ENCODE peak calls at places on chromosomes 1 and 21, in ten cellular contexts. One of them, this sample, is unnamed.

GRCh38 chr1:228265167-228265566 is 57.3 kb downstream of the OBSCN start:
- DNase-seq in GM12878: no peak
- DNase-seq in sigmoid colon: no peak
- DNase-seq in Panc1: no peak
- DNase-seq in breast epithelium: no peak
- DNase-seq in spleen: no peak
- DNase-seq in HCT116: no peak
- DNase-seq in SK-N-SH: peak; percentile 39
- DNase-seq in GM23338: no peak
- DNase-seq in H1: no peak
- DNase-seq in this sample: no peak

GRCh38 chr21:36516271-36516670 is 36.3 kb upstream of the CLDN14 start:
- DNase-seq in spleen: no peak
- DNase-seq in GM23338: no peak
- DNase-seq in sigmoid colon: no peak
- DNase-seq in breast epithelium: no peak
- DNase-seq in Panc1: no peak
- DNase-seq in SK-N-SH: no peak
- DNase-seq in HCT116: no peak
- DNase-seq in GM12878: no peak
- DNase-seq in H1: no peak
- DNase-seq in this sample: no peak

GRCh38 chr1:199279107-199279506 is 640.3 kb downstream of the PTPRC start:
- DNase-seq in SK-N-SH: no peak
- DNase-seq in spleen: no peak
- DNase-seq in GM12878: no peak
- DNase-seq in GM23338: no peak
- DNase-seq in H1: no peak
- DNase-seq in Panc1: no peak
- DNase-seq in breast epithelium: no peak
- DNase-seq in sigmoid colon: no peak
- DNase-seq in HCT116: no peak
- DNase-seq in this sample: no peak

GRCh38 chr1:15508700-15509487 is 15.1 kb downstream of the CASP9 start:
- DNase-seq in HCT116: no peak
- DNase-seq in GM12878: no peak
- DNase-seq in GM23338: peak; percentile 95
- DNase-seq in breast epithelium: no peak
- DNase-seq in SK-N-SH: no peak
- DNase-seq in H1: peak; percentile 82
- DNase-seq in Panc1: no peak
- DNase-seq in spleen: no peak
- DNase-seq in sigmoid colon: peak; percentile 20
- DNase-seq in this sample: peak; percentile 19

GRCh38 chr1:85319488-85319887 is 43.1 kb upstream of the BCL10 start:
- DNase-seq in GM12878: no peak
- DNase-seq in sigmoid colon: no peak
- DNase-seq in spleen: no peak
- DNase-seq in SK-N-SH: no peak
- DNase-seq in HCT116: no peak
- DNase-seq in H1: no peak
- DNase-seq in Panc1: no peak
- DNase-seq in GM23338: no peak
- DNase-seq in breast epithelium: no peak
- DNase-seq in this sample: no peak

GRCh38 chr1:87224209-87224608 is 104.5 kb upstream of the LMO4 start:
- DNase-seq in sigmoid colon: no peak
- DNase-seq in breast epithelium: no peak
- DNase-seq in GM23338: no peak
- DNase-seq in GM12878: no peak
- DNase-seq in spleen: no peak
- DNase-seq in SK-N-SH: no peak
- DNase-seq in H1: no peak
- DNase-seq in Panc1: peak; percentile 86
- DNase-seq in HCT116: peak; percentile 46
- DNase-seq in this sample: no peak

GRCh38 chr1:183032122-183032921 is 9.1 kb downstream of the LAMC1 start:
- DNase-seq in spleen: no peak
- DNase-seq in Panc1: no peak
- DNase-seq in SK-N-SH: no peak
- DNase-seq in breast epithelium: no peak
- DNase-seq in H1: no peak
- DNase-seq in HCT116: no peak
- DNase-seq in GM23338: no peak
- DNase-seq in sigmoid colon: no peak
- DNase-seq in GM12878: no peak
- DNase-seq in this sample: no peak

GRCh38 chr1:115545791-115546733 is 95.7 kb upstream of the VANGL1 start:
- DNase-seq in sigmoid colon: no peak
- DNase-seq in breast epithelium: peak; percentile 72
- DNase-seq in HCT116: peak; percentile 76
- DNase-seq in GM23338: peak; percentile 94
- DNase-seq in H1: peak; percentile 56
- DNase-seq in Panc1: peak; percentile 27
- DNase-seq in SK-N-SH: peak; percentile 55
- DNase-seq in spleen: no peak
- DNase-seq in GM12878: no peak
- DNase-seq in this sample: peak; percentile 40

GRCh38 chr1:108617008-108617723 is 43.7 kb downstream of the HENMT1 start:
- DNase-seq in GM23338: no peak
- DNase-seq in H1: no peak
- DNase-seq in SK-N-SH: no peak
- DNase-seq in breast epithelium: no peak
- DNase-seq in Panc1: no peak
- DNase-seq in HCT116: no peak
- DNase-seq in sigmoid colon: no peak
- DNase-seq in spleen: no peak
- DNase-seq in GM12878: no peak
- DNase-seq in this sample: no peak

GRCh38 chr1:170168263-170168662 is 22.5 kb downstream of the NTMT2 start:
- DNase-seq in Panc1: no peak
- DNase-seq in GM23338: no peak
- DNase-seq in HCT116: no peak
- DNase-seq in GM12878: no peak
- DNase-seq in spleen: no peak
- DNase-seq in SK-N-SH: no peak
- DNase-seq in H1: no peak
- DNase-seq in sigmoid colon: no peak
- DNase-seq in breast epithelium: no peak
- DNase-seq in this sample: no peak

GRCh38 chr21:32544697-32545096 is 40.6 kb downstream of the TCP10L start:
- DNase-seq in SK-N-SH: no peak
- DNase-seq in spleen: no peak
- DNase-seq in Panc1: no peak
- DNase-seq in sigmoid colon: no peak
- DNase-seq in GM23338: no peak
- DNase-seq in breast epithelium: no peak
- DNase-seq in H1: no peak
- DNase-seq in GM12878: no peak
- DNase-seq in HCT116: no peak
- DNase-seq in this sample: no peak

GRCh38 chr1:90911353-90911752 is 110.5 kb downstream of the ZNF644 start:
- DNase-seq in GM23338: no peak
- DNase-seq in HCT116: no peak
- DNase-seq in Panc1: no peak
- DNase-seq in spleen: no peak
- DNase-seq in H1: no peak
- DNase-seq in SK-N-SH: no peak
- DNase-seq in sigmoid colon: no peak
- DNase-seq in GM12878: no peak
- DNase-seq in breast epithelium: no peak
- DNase-seq in this sample: no peak
- TF ChIP-seq POLR2AphosphoS5 in GM23338: no peak
- TF ChIP-seq POLR2AphosphoS5 in HCT116: no peak
- TF ChIP-seq POLR2AphosphoS5 in Panc1: no peak
- TF ChIP-seq POLR2AphosphoS5 in spleen: no peak
- TF ChIP-seq POLR2AphosphoS5 in H1: no peak
- TF ChIP-seq POLR2AphosphoS5 in SK-N-SH: no peak
- TF ChIP-seq POLR2AphosphoS5 in sigmoid colon: no peak
- TF ChIP-seq POLR2AphosphoS5 in GM12878: no peak
- TF ChIP-seq POLR2AphosphoS5 in breast epithelium: no peak
- TF ChIP-seq POLR2AphosphoS5 in this sample: no peak

DNA sequence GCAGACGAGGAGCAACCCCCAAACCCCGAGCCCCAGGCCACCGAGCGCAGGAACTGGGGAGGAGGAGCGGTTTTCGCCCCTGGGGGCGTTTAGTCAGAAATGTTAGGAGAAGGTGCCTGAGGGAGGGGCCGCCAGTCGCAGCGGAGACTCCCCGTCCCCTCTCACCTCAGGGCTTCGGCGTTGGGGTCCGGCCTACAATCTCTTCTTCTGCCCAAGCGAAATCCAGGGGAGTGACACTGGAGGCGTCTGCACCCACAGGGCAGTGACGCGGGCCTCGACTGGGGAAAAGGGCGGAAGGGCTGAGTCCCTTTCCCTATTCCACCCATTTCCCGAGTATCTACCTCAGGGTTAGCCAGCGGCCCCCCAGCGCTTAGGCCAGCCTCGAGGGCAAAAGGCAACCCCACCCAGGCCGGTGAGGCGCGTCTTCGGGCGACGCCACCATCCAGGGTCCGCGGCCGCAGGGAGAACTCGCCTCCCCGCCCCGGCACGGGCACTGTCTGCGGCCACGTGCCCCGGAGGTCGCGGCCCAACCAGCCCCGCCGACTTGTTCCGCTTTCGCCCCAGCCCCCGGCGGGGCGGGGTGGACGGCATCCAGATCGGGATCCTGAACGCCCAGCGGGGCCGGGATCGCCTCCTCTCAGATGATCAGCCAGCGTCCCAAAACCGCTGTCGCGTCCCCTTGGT is 118.7 kb upstream of the BARHL2 start:
- DNase-seq in GM12878: no peak
- DNase-seq in H1: no peak
- DNase-seq in GM23338: peak; percentile 75
- DNase-seq in breast epithelium: no peak
- DNase-seq in Panc1: no peak
- DNase-seq in HCT116: no peak
- DNase-seq in SK-N-SH: no peak
- DNase-seq in spleen: no peak
- DNase-seq in sigmoid colon: peak; percentile 65
- DNase-seq in this sample: no peak
- TF ChIP-seq CTCF in GM12878: no peak
- TF ChIP-seq CTCF in H1: no peak
- TF ChIP-seq CTCF in GM23338: no peak
- TF ChIP-seq CTCF in breast epithelium: no peak
- TF ChIP-seq CTCF in Panc1: no peak
- TF ChIP-seq CTCF in HCT116: no peak
- TF ChIP-seq CTCF in SK-N-SH: no peak
- TF ChIP-seq CTCF in spleen: no peak
- TF ChIP-seq CTCF in sigmoid colon: no peak
- TF ChIP-seq CTCF in this sample: no peak

DNA sequence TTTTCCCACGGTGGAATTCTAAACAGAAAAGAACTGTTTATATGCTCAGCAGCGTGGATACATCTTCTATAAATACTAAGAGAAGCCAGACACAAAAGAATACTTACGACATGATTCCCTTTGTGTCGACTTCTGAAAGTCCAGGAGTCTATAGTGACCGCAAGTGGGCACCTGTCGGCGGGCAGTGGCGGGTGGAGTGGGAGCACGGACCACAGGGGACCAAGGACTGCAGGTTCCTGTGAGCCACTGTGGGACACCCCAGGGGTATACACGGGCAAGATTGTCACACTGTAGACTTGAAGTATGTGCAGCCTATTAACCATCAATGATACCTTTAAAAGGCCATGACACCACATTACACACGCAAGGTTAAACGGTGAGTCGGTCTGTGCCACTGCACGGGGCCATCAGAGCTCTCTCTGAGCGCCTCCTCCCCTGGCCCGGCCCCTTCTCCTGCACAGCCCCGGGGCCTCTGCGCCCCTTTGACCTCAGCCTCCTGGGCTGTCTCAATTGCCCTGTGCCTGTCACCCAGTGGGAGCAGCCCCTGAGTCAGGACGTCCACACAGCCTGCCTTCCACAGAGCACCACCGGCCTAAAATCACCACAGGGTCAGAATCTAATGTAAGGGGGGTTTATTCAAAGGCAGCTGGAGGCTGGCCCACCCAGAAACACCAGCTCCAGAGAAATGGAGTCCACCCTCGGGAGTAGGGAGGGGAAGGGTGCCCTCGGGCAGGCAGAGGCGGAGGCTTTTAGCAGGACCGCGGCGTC is 90.0 kb upstream of the COL6A1 start:
- DNase-seq in HCT116: no peak
- DNase-seq in breast epithelium: no peak
- DNase-seq in GM23338: no peak
- DNase-seq in GM12878: no peak
- DNase-seq in SK-N-SH: peak; percentile 67
- DNase-seq in sigmoid colon: no peak
- DNase-seq in spleen: peak; percentile 80
- DNase-seq in Panc1: no peak
- DNase-seq in H1: no peak
- DNase-seq in this sample: no peak
- H3K4me1 ChIP-seq in HCT116: no peaks in the 10 kb centered on the region
- H3K4me1 ChIP-seq in breast epithelium: no peaks in the 10 kb centered on the region
- H3K4me1 ChIP-seq in GM23338: no peaks in the 10 kb centered on the region
- H3K4me1 ChIP-seq in GM12878: no peaks in the 10 kb centered on the region
- H3K4me1 ChIP-seq in SK-N-SH: no peaks in the 10 kb centered on the region
- H3K4me1 ChIP-seq in sigmoid colon: peaks cover 41% of the 10 kb centered on the region
- H3K4me1 ChIP-seq in spleen: peaks cover 78% of the 10 kb centered on the region
- H3K4me1 ChIP-seq in Panc1: no peaks in the 10 kb centered on the region
- H3K4me1 ChIP-seq in H1: no peaks in the 10 kb centered on the region
- H3K4me1 ChIP-seq in this sample: peaks cover 55% of the 10 kb centered on the region

DNA sequence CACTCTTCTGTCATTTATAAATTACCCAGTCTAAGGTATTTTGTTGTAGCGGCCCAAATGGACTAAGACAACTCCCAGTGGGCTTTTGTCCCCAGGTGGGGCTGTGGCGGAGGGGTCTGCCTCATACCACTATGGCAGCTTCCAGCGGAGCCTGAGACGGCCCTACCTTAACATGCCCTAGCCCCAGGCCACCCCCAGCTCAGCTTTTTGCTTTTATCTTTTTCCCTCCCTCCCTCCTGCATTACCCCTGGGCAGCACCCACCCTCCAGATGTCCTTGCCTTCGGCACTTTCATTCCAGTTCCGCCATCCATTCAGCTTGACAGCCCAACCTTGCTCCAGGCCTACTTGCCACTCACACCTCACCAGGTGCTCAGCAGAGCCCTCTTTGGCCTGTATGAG is 307.3 kb downstream of the PTPRU start:
- DNase-seq in HCT116: no peak
- DNase-seq in sigmoid colon: peak; percentile 24
- DNase-seq in Panc1: no peak
- DNase-seq in H1: no peak
- DNase-seq in spleen: peak; percentile 58
- DNase-seq in GM23338: no peak
- DNase-seq in breast epithelium: no peak
- DNase-seq in SK-N-SH: no peak
- DNase-seq in GM12878: no peak
- DNase-seq in this sample: no peak
- TF ChIP-seq POLR2AphosphoS5 in HCT116: no peak
- TF ChIP-seq POLR2AphosphoS5 in sigmoid colon: no peak
- TF ChIP-seq POLR2AphosphoS5 in Panc1: no peak
- TF ChIP-seq POLR2AphosphoS5 in H1: no peak
- TF ChIP-seq POLR2AphosphoS5 in spleen: no peak
- TF ChIP-seq POLR2AphosphoS5 in GM23338: no peak
- TF ChIP-seq POLR2AphosphoS5 in breast epithelium: no peak
- TF ChIP-seq POLR2AphosphoS5 in SK-N-SH: no peak
- TF ChIP-seq POLR2AphosphoS5 in GM12878: no peak
- TF ChIP-seq POLR2AphosphoS5 in this sample: no peak

DNA sequence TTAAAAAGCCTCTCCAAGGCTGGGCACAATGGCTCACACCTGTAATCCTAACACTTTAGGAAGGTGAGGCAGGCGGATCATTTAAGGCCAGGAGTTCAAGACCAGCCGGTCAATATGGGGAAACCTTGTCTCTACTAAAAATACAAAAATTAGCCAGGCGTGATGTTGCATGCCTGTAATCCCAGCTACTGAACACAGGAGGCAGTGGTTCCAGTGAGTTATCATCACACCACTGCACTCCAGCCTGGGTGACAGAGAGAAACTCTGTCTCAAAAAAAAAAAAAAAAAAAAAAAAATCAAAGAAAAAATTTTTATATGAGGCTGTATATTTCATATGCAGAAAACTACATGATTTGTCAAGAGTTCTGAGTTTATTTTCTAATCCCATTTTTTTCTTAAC is 1107.1 kb upstream of the TMPRSS15 start:
- DNase-seq in spleen: no peak
- DNase-seq in sigmoid colon: no peak
- DNase-seq in HCT116: no peak
- DNase-seq in Panc1: no peak
- DNase-seq in GM23338: peak; percentile 19
- DNase-seq in SK-N-SH: no peak
- DNase-seq in GM12878: no peak
- DNase-seq in H1: no peak
- DNase-seq in breast epithelium: no peak
- DNase-seq in this sample: no peak
- TF ChIP-seq CTCF in spleen: no peak
- TF ChIP-seq CTCF in sigmoid colon: no peak
- TF ChIP-seq CTCF in HCT116: no peak
- TF ChIP-seq CTCF in Panc1: no peak
- TF ChIP-seq CTCF in GM23338: peak; percentile 27
- TF ChIP-seq CTCF in SK-N-SH: no peak
- TF ChIP-seq CTCF in GM12878: no peak
- TF ChIP-seq CTCF in H1: no peak
- TF ChIP-seq CTCF in breast epithelium: no peak
- TF ChIP-seq CTCF in this sample: no peak